ENCODE peak calls at places on chromosomes 12 and 14, in seven cellular contexts. Y is lower leg skin, N is NCI-H2029 treated with DMSO at 0.1 percent for 48 hours, L is HCT116, A is SK-N-SH, O is AG04449, E is stomach. X is an unnamed sample.

GRCh38 chr12:130966443-130967030 is 12.8 kb downstream of the ADGRD1 start:
- DNase-seq in O (no peak), Y (no peak), N (no peak), A (no peak), E (no peak), L (no peak), X (no peak)

GRCh38 chr14:54866588-54866987 is 36.0 kb downstream of the GCH1 start:
- DNase-seq in E (no peak), O (no peak), N (no peak), Y (no peak), A (no peak), L (no peak), X (peak)

GRCh38 chr12:57110189-57111045 is 745 bp downstream of the STAT6 start:
- DNase-seq in Y (peak), L (no peak), E (peak), N (no peak), O (no peak), A (peak), X (no peak)

GRCh38 chr12:53955036-53955775 is 503 bp downstream of the HOXC12 start:
- DNase-seq in L (no peak), E (no peak), N (no peak), O (no peak), Y (no peak), A (no peak), X (no peak)

GRCh38 chr14:89340200-89340667 is 76.8 kb downstream of the FOXN3 start:
- DNase-seq in E (no peak), Y (no peak), A (no peak), O (no peak), N (no peak), L (no peak), X (no peak)

GRCh38 chr12:54282949-54283593 is 2.5 kb downstream of the HNRNPA1 start:
- DNase-seq in N (no peak), Y (no peak), E (no peak), L (no peak), O (no peak), A (no peak), X (peak)

GRCh38 chr12:91877461-91878230 is 268.0 kb downstream of the BTG1 start:
- DNase-seq in Y (no peak), N (no peak), O (no peak), A (no peak), L (no peak), E (no peak), X (no peak)

GRCh38 chr14:104150201-104151027 is 12.0 kb downstream of the KIF26A start:
- DNase-seq in N (peak), O (no peak), Y (no peak), A (peak), E (no peak), L (no peak), X (peak)

GRCh38 chr14:68628605-68629310 is 164.1 kb downstream of the ZFP36L1 start:
- DNase-seq in E (peak), A (no peak), Y (peak), O (no peak), N (no peak), L (no peak), X (no peak)

GRCh38 chr12:117459229-117459628 is 97.8 kb upstream of the NOS1 start:
- DNase-seq in N (no peak), A (no peak), Y (no peak), E (no peak), O (no peak), L (no peak), X (no peak)

GRCh38 chr14:56244138-56244789 is 126.1 kb downstream of the PELI2 start:
- DNase-seq in N (no peak), O (peak), A (no peak), E (no peak), Y (no peak), L (no peak), X (no peak)

GRCh38 chr14:22475381-22475780 is 113.6 kb downstream of the DAD1 start:
- DNase-seq in N (no peak), E (no peak), A (no peak), O (no peak), Y (no peak), L (no peak), X (no peak)

GRCh38 chr12:100675432-100675831 is 101.9 kb downstream of the GAS2L3 start:
- DNase-seq in A (peak), E (no peak), L (no peak), Y (no peak), O (peak), N (peak), X (peak)